ENCODE peak calls at places on chromosomes 12 and 14, in five cellular contexts. K is lower leg skin, R is GM12891, J is endothelial cell, A is mesendoderm. I is an unnamed sample.
A peak's percentile ranks its signal among the peaks of the same experiment; 100 is the strongest.

GRCh38 chr14:23544511-23545447 is 6.8 kb downstream of the ZFHX2 start:
- DNase-seq in A (peak; percentile 80), K (no peak), R (no peak), J (no peak), I (no peak)

GRCh38 chr14:74846968-74847549 is 28.9 kb downstream of the PROX2 start:
- DNase-seq in J (no peak), A (no peak), R (no peak), K (no peak), I (no peak)

GRCh38 chr14:22748691-22749090 is 17.8 kb upstream of the OXA1L start:
- DNase-seq in R (no peak), A (no peak), J (no peak), K (no peak), I (no peak)

GRCh38 chr12:72448805-72449204 is 176.6 kb downstream of the TRHDE start:
- DNase-seq in A (no peak), R (no peak), J (no peak), K (no peak), I (no peak)

GRCh38 chr12:12604790-12605189 is 6.9 kb upstream of the CREBL2 start:
- DNase-seq in R (no peak), J (no peak), A (no peak), K (no peak), I (no peak)

GRCh38 chr12:31965090-31965489 is 5.9 kb downstream of the RESF1 start:
- DNase-seq in A (peak; percentile 51), R (no peak), J (no peak), K (no peak), I (no peak)

GRCh38 chr12:82685721-82686222 is 934 bp upstream of the TMTC2 start:
- DNase-seq in A (peak; percentile 97), K (peak; percentile 94), R (peak; percentile 44), J (peak; percentile 91), I (peak; percentile 51)

GRCh38 chr12:55847603-55848329 is 5.0 kb upstream of the MMP19 start:
- DNase-seq in J (no peak), R (no peak), A (no peak), K (peak; percentile 93), I (peak; percentile 98)

GRCh38 chr12:6961278-6961694 is 9.2 kb downstream of the PHB2 start:
- DNase-seq in R (no peak), A (no peak), J (no peak), K (no peak), I (no peak)

GRCh38 chr12:89674326-89674942 is 34.2 kb downstream of the ATP2B1 start:
- DNase-seq in J (no peak), A (no peak), K (no peak), R (no peak), I (no peak)

GRCh38 chr14:90757452-90757851 is 58.8 kb downstream of the TTC7B start:
- DNase-seq in A (no peak), K (no peak), R (no peak), J (no peak), I (no peak)